ENCODE peak calls at places on chromosomes 2 and 18, in eight cellular contexts. H, P, Z, E, K, R, X and J are unnamed samples.

GRCh38 chr2:10897956-10898355 is 13.8 kb upstream of the KCNF1 start:
- DNase-seq in P (no peak), E (no peak), R (no peak), K (no peak), Z (peak; percentile 46), X (no peak), H (no peak), J (no peak)

GRCh38 chr2:222424729-222425671 is 657 bp downstream of the SGPP2 start:
- DNase-seq in P (no peak), H (no peak), E (no peak), K (no peak), Z (no peak), X (peak; percentile 46), R (no peak), J (peak; percentile 53)

GRCh38 chr18:10406172-10406663 is 48.2 kb upstream of the APCDD1 start:
- DNase-seq in X (no peak), K (no peak), R (no peak), H (no peak), E (no peak), Z (no peak), P (no peak), J (no peak)

GRCh38 chr2:109342890-109343289 is 213.9 kb downstream of the SH3RF3 start:
- DNase-seq in X (no peak), Z (no peak), R (no peak), K (no peak), E (no peak), H (no peak), P (no peak), J (no peak)

GRCh38 chr2:158102446-158102845 is 770 bp downstream of the UPP2 start:
- DNase-seq in E (peak; percentile 8), X (no peak), R (peak; percentile 58), P (no peak), K (no peak), Z (peak; percentile 82), H (no peak), J (no peak)

GRCh38 chr2:228763600-228763999 is 507.5 kb downstream of the PID1 start:
- DNase-seq in R (no peak), P (no peak), X (no peak), K (no peak), H (no peak), Z (no peak), E (no peak), J (no peak)

GRCh38 chr2:20419007-20419576 is 27.8 kb upstream of the RHOB start:
- DNase-seq in R (no peak), K (no peak), Z (no peak), E (peak; percentile 62), P (no peak), H (no peak), X (no peak), J (peak; percentile 67)

GRCh38 chr2:95025406-95026319 is at the start of gene MAL:
- DNase-seq in R (no peak), E (no peak), H (no peak), K (no peak), Z (no peak), P (peak; percentile 85), X (peak; percentile 83), J (no peak)

GRCh38 chr2:8600456-8600855 is 81.4 kb upstream of the ID2 start:
- DNase-seq in E (no peak), Z (no peak), H (no peak), R (no peak), K (no peak), P (no peak), X (no peak), J (no peak)

GRCh38 chr2:145027073-145027459 is 507.1 kb upstream of the ZEB2 start:
- DNase-seq in X (no peak), P (no peak), Z (no peak), K (no peak), E (peak; percentile 42), R (no peak), H (no peak), J (no peak)

GRCh38 chr2:9385841-9386240 is 37.5 kb downstream of the ITGB1BP1 start:
- DNase-seq in H (no peak), P (no peak), Z (no peak), E (no peak), X (no peak), R (no peak), K (no peak), J (no peak)

GRCh38 chr2:10048501-10049171 is 5.3 kb downstream of the KLF11 start:
- DNase-seq in P (peak; percentile 22), K (peak; percentile 2), R (no peak), E (peak; percentile 80), X (peak; percentile 70), H (no peak), Z (peak; percentile 53), J (no peak)

GRCh38 chr2:239278941-239279365 is 121.9 kb downstream of the HDAC4 start:
- DNase-seq in R (peak; percentile 16), K (no peak), E (peak; percentile 21), Z (no peak), P (no peak), X (no peak), H (no peak), J (no peak)

GRCh38 chr18:73924316-73924715 is 223.3 kb downstream of the FBXO15 start:
- DNase-seq in P (no peak), Z (no peak), K (no peak), H (no peak), E (no peak), R (no peak), X (no peak), J (no peak)

GRCh38 chr18:67318651-67319050 is 197.9 kb downstream of the DSEL start:
- DNase-seq in Z (no peak), X (no peak), E (no peak), H (no peak), K (no peak), P (no peak), R (no peak), J (no peak)

GRCh38 chr18:54919412-54919811 is 39.8 kb downstream of the CCDC68 start:
- DNase-seq in P (no peak), R (no peak), Z (no peak), E (no peak), K (no peak), H (no peak), X (no peak), J (no peak)

GRCh38 chr2:241721852-241722251 is 12.6 kb upstream of the D2HGDH start:
- DNase-seq in R (no peak), K (no peak), P (no peak), X (no peak), H (no peak), Z (no peak), E (no peak), J (no peak)

GRCh38 chr18:72762505-72763122 is 105.2 kb downstream of the NETO1 start:
- DNase-seq in H (no peak), X (peak; percentile 24), P (no peak), E (peak; percentile 76), K (peak; percentile 24), Z (peak; percentile 46), R (peak; percentile 33), J (no peak)

GRCh38 chr2:58913082-58913726 is 672.1 kb upstream of the FANCL start:
- DNase-seq in E (no peak), Z (no peak), R (no peak), H (no peak), P (no peak), K (no peak), X (no peak), J (no peak)